ENCODE peak calls at places on chromosome 12, in seven cellular contexts. A is T-cell, X is NCI-H1417 treated with DMSO at 0.1 percent for 48 hours, U is HTR-8/SVneo, W is T-helper 9 cell, J is memory B cell, B is GM04503. N is an unnamed sample.

GRCh38 chr12:92290016-92290685 is 144.5 kb upstream of the BTG1 start:
- DNase-seq in J (no peak), X (no peak), B (peak; percentile 31), W (no peak), A (no peak), U (peak; percentile 3), N (no peak)

GRCh38 chr12:128091931-128092330 is 175.0 kb upstream of the TMEM132C start:
- DNase-seq in U (no peak), W (no peak), J (no peak), A (no peak), X (no peak), B (no peak), N (no peak)

GRCh38 chr12:15700595-15700994 is 88.6 kb downstream of the EPS8 start:
- DNase-seq in J (no peak), X (no peak), W (no peak), B (peak; percentile 70), A (no peak), U (peak; percentile 25), N (no peak)

GRCh38 chr12:82635263-82635662 is 51.4 kb upstream of the TMTC2 start:
- DNase-seq in W (no peak), J (no peak), B (no peak), A (no peak), U (no peak), X (no peak), N (no peak)

GRCh38 chr12:126726481-126727217 is 1540.3 kb upstream of the TMEM132C start:
- DNase-seq in W (no peak), A (no peak), U (no peak), X (no peak), J (no peak), B (no peak), N (no peak)

GRCh38 chr12:57836442-57837375 is 9.8 kb downstream of the CTDSP2 start:
- DNase-seq in U (peak; percentile 85), B (peak; percentile 54), W (no peak), A (no peak), J (peak; percentile 17), X (no peak), N (no peak)

GRCh38 chr12:89962648-89963047 is 254.0 kb upstream of the ATP2B1 start:
- DNase-seq in X (no peak), B (no peak), J (no peak), A (no peak), U (no peak), W (no peak), N (no peak)

GRCh38 chr12:42791399-42791798 is 201.9 kb upstream of the PRICKLE1 start:
- DNase-seq in U (no peak), J (no peak), B (no peak), A (no peak), X (no peak), W (no peak), N (no peak)

GRCh38 chr12:70876952-70877351 is 43.6 kb downstream of the PTPRR start:
- DNase-seq in W (no peak), J (no peak), X (no peak), U (no peak), A (no peak), B (peak; percentile 18), N (no peak)

GRCh38 chr12:7642876-7643309 is 22.8 kb downstream of the APOBEC1 start:
- DNase-seq in A (no peak), W (no peak), X (no peak), J (no peak), U (no peak), B (no peak), N (no peak)

GRCh38 chr12:116130431-116130830 is 147.1 kb downstream of the MED13L start:
- DNase-seq in J (no peak), A (no peak), U (no peak), X (no peak), B (no peak), W (no peak), N (no peak)

GRCh38 chr12:104604070-104604994 is 147.6 kb downstream of the CHST11 start:
- DNase-seq in J (peak; percentile 42), U (peak; percentile 91), A (peak; percentile 16), B (peak; percentile 84), W (peak; percentile 18), X (no peak), N (no peak)

GRCh38 chr12:21438643-21439042 is 1.2 kb downstream of the PYROXD1 start:
- DNase-seq in A (no peak), X (no peak), U (no peak), W (no peak), B (no peak), J (no peak), N (no peak)

GRCh38 chr12:101200145-101200544 is 9.9 kb downstream of the SLC5A8 start:
- DNase-seq in W (no peak), X (no peak), J (no peak), A (no peak), U (no peak), B (no peak), N (no peak)

GRCh38 chr12:62813031-62813829 is 121.7 kb downstream of the PPM1H start:
- DNase-seq in B (no peak), X (no peak), J (no peak), U (peak; percentile 55), A (no peak), W (peak; percentile 3), N (no peak)

GRCh38 chr12:98799822-98800221 is 154.7 kb downstream of the APAF1 start:
- DNase-seq in B (no peak), A (no peak), U (no peak), W (no peak), X (no peak), J (no peak), N (no peak)

GRCh38 chr12:131287015-131287937 is 333.6 kb downstream of the ADGRD1 start:
- DNase-seq in U (no peak), A (no peak), J (no peak), W (no peak), X (no peak), B (no peak), N (no peak)

GRCh38 chr12:29066061-29066588 is 83.0 kb upstream of the FAR2 start:
- DNase-seq in A (no peak), J (no peak), W (no peak), U (no peak), B (no peak), X (no peak), N (no peak)

GRCh38 chr12:9798008-9798619 is 29.2 kb upstream of the KLRF1 start:
- DNase-seq in A (peak; percentile 53), X (peak; percentile 22), W (peak; percentile 38), J (peak; percentile 63), U (no peak), B (no peak), N (peak; percentile 16)

GRCh38 chr12:92827836-92828431 is 101.2 kb downstream of the EEA1 start:
- DNase-seq in U (peak; percentile 45), W (no peak), A (peak; percentile 5), B (no peak), X (no peak), J (peak; percentile 8), N (no peak)

GRCh38 chr12:89928467-89928866 is 219.8 kb upstream of the ATP2B1 start:
- DNase-seq in W (no peak), U (no peak), B (no peak), X (no peak), A (no peak), J (no peak), N (no peak)

GRCh38 chr12:104792570-104792969 is 165.5 kb downstream of the SLC41A2 start:
- DNase-seq in W (no peak), U (peak; percentile 37), B (peak; percentile 87), X (no peak), J (no peak), A (no peak), N (no peak)

GRCh38 chr12:94873368-94874085 is 130.0 kb downstream of the NDUFA12 start:
- DNase-seq in W (no peak), X (no peak), U (peak; percentile 22), A (no peak), B (no peak), J (no peak), N (no peak)

GRCh38 chr12:57459750-57460400 is at the start of gene GLI1:
- DNase-seq in B (no peak), U (peak; percentile 47), X (no peak), W (no peak), J (no peak), A (no peak), N (no peak)

GRCh38 chr12:65695077-65695865 is 129.0 kb upstream of the HMGA2 start:
- DNase-seq in J (no peak), W (no peak), A (no peak), X (no peak), B (peak; percentile 86), U (peak; percentile 52), N (no peak)

GRCh38 chr12:64608901-64609542 is 1.3 kb upstream of the RASSF3 start:
- DNase-seq in A (peak; percentile 14), B (no peak), U (peak; percentile 70), W (peak; percentile 27), J (no peak), X (no peak), N (peak; percentile 27)

GRCh38 chr12:110687770-110688169 is 1.1 kb downstream of the HVCN1 start:
- DNase-seq in X (no peak), B (no peak), U (no peak), W (no peak), J (no peak), A (no peak), N (no peak)

GRCh38 chr12:27821259-27821973 is 41.4 kb upstream of the MANSC4 start:
- DNase-seq in A (no peak), B (peak; percentile 37), J (peak; percentile 55), U (peak; percentile 90), W (peak; percentile 1), X (no peak), N (peak; percentile 24)

GRCh38 chr12:51401020-51401419 is 9.8 kb upstream of the GALNT6 start:
- DNase-seq in W (no peak), A (no peak), B (no peak), J (no peak), X (no peak), U (no peak), N (no peak)

N was measured in T-helper 17 cell.